ENCODE peak calls at places on chromosomes 6 and 20, in seven cellular contexts. W is breast epithelium, R is neuronal stem cell, M is HepG2, L is A549, K is iPS DF 6.9, A is uterus. N is an unnamed sample.
A peak's percentile ranks its signal among the peaks of the same experiment; 100 is the strongest.

GRCh38 chr6:140670013-140670412 is 1295.6 kb upstream of the CITED2 start:
- DNase-seq in W (no peak), R (no peak), M (no peak), L (no peak), K (no peak), A (no peak), N (no peak)

GRCh38 chr6:15715060-15715459 is 52.2 kb upstream of the DTNBP1 start:
- DNase-seq in W (no peak), R (no peak), M (no peak), L (no peak), K (no peak), A (no peak), N (no peak)

GRCh38 chr6:15817100-15817499 is 154.3 kb upstream of the DTNBP1 start:
- DNase-seq in W (no peak), R (no peak), M (no peak), L (no peak), K (no peak), A (no peak), N (no peak)

GRCh38 chr6:73362358-73362757 is at the start of gene KHDC3L:
- DNase-seq in W (no peak), R (no peak), M (no peak), L (no peak), K (no peak), A (no peak), N (no peak)

GRCh38 chr6:10485406-10485805 is 35.7 kb upstream of the GCNT2 start:
- DNase-seq in W (no peak), R (no peak), M (no peak), L (no peak), K (no peak), A (no peak), N (no peak)

GRCh38 chr6:125120054-125120590 is 33.5 kb upstream of the TPD52L1 start:
- DNase-seq in W (no peak), R (no peak), M (no peak), L (no peak), K (no peak), A (no peak), N (no peak)

GRCh38 chr6:162922816-162923215 is 195.0 kb downstream of the PACRG start:
- DNase-seq in W (no peak), R (no peak), M (no peak), L (no peak), K (no peak), A (no peak), N (no peak)

GRCh38 chr6:165744515-165745228 is 81.6 kb upstream of the PDE10A start:
- DNase-seq in W (no peak), R (no peak), M (no peak), L (no peak), K (no peak), A (no peak), N (no peak)

GRCh38 chr20:38120625-38120988 is 44.5 kb downstream of the TGM2 start:
- DNase-seq in W (no peak), R (no peak), M (no peak), L (no peak), K (no peak), A (no peak), N (no peak)

GRCh38 chr6:149489967-149490366 is 5.2 kb upstream of the ZC3H12D start:
- DNase-seq in W (no peak), R (no peak), M (no peak), L (no peak), K (no peak), A (no peak), N (no peak)

GRCh38 chr6:149493697-149494334 is 9.0 kb upstream of the ZC3H12D start:
- DNase-seq in W (no peak), R (no peak), M (peak; percentile 66), L (no peak), K (no peak), A (no peak), N (no peak)

GRCh38 chr6:149488815-149489214 is 4.0 kb upstream of the ZC3H12D start:
- DNase-seq in W (no peak), R (no peak), M (no peak), L (no peak), K (no peak), A (no peak), N (no peak)

GRCh38 chr6:149497365-149497764 is 12.6 kb upstream of the ZC3H12D start:
- DNase-seq in W (no peak), R (no peak), M (no peak), L (no peak), K (no peak), A (no peak), N (no peak)

GRCh38 chr6:149492798-149493165 is 8.0 kb upstream of the ZC3H12D start:
- DNase-seq in W (no peak), R (no peak), M (no peak), L (no peak), K (no peak), A (no peak), N (no peak)
- H3K4me1 ChIP-seq in W (no peaks in the 10 kb centered on the region), R (no peaks in the 10 kb centered on the region), M (peaks cover 39% of the 10 kb centered on the region), L (peaks cover 14% of the 10 kb centered on the region), K (no peaks in the 10 kb centered on the region), A (no peaks in the 10 kb centered on the region), N (no peaks in the 10 kb centered on the region)

GRCh38 chr20:17858450-17859001 is 110.1 kb downstream of the SNX5 start:
- DNase-seq in W (no peak), R (no peak), M (no peak), L (no peak), K (no peak), A (no peak), N (no peak)
- H3K27ac ChIP-seq in W (no peak overlapping the region), R (no peak overlapping the region), M (peak overlapping the region; percentile 86), L (no peak overlapping the region), K (no peak overlapping the region), A (no peak overlapping the region), N (no peak overlapping the region)

DNA sequence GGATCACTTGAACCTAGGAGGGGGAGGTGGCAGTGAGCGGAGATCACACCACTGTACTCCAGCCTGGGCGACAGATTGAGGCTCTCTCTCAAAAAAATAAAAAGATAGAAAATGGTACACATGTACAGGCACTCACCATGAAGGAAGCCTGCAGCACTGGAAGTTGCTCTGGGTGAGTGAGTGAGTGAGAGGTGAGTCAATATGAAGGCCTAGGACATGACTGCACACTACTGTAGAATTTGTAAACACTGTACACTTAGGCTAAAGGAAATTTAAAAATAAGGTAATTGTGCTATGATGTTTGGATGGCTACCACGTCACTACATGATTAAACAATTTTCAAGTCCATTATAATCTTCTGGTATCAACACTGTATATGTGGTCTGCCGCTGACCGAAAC is 216.2 kb downstream of the FOXC1 start:
- DNase-seq in W (no peak), R (no peak), M (no peak), L (no peak), K (no peak), A (no peak), N (no peak)
- H3K4me1 ChIP-seq in W (no peaks in the 10 kb centered on the region), R (peaks cover 14% of the 10 kb centered on the region), M (peaks cover 12% of the 10 kb centered on the region), L (no peaks in the 10 kb centered on the region), K (no peaks in the 10 kb centered on the region), A (no peaks in the 10 kb centered on the region), N (peaks cover 3% of the 10 kb centered on the region)

DNA sequence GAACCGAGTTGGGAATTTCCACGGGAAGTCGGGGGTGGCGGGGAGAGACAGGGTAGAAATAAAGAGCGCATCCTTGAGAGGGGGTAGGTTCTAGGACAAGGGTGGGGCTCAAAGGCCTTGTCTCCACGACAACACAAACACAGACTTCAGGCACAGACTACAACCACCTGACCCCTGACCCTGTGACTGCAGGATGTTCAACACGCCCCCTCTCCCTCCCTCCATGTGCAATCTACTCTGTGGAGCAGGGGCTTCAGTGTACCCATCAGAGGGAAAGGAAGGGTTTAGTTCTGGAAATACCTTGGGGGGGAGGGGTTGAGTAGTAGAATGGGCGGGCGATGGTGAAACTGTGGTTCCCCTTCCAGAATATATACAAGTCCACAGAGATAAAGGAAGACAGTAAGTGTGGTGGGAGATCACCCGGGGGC is 651 bp upstream of the TAPBP start:
- DNase-seq in W (peak; percentile 73), R (no peak), M (peak; percentile 80), L (peak; percentile 89), K (no peak), A (peak; percentile 75), N (no peak)
- H3K27ac ChIP-seq in W (peak overlapping the region; percentile 98), R (no peak overlapping the region), M (peak overlapping the region; percentile 83), L (peak overlapping the region; percentile 93), K (no peak overlapping the region), A (peak overlapping the region; percentile 96), N (peak overlapping the region; percentile 96)

DNA sequence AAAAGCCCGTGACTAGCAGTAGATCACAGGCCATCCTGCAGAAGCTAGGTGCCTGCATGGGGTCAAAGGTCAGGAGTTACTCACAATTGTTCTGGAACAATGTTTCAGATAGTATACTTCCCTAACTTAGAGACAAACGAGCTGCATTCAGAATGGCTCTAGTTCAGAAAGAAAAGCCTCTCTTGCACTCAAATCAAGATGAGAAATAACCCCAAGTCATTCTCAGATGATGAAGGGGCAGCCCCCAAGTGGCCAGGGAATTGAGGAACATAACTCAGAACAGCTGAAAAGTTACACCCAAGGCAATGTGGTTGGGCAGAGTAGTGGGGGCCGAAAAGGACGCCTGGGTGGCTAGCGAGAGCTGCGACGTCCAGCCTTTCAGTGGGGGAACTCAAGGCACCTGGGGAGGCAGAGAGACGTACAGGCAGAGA is 27.8 kb downstream of the FYN start:
- DNase-seq in W (no peak), R (no peak), M (peak; percentile 47), L (no peak), K (no peak), A (no peak), N (no peak)
- H3K4me1 ChIP-seq in W (no peaks in the 10 kb centered on the region), R (peaks cover 83% of the 10 kb centered on the region), M (peaks cover 43% of the 10 kb centered on the region), L (no peaks in the 10 kb centered on the region), K (peaks cover 9% of the 10 kb centered on the region), A (no peaks in the 10 kb centered on the region), N (peaks cover 9% of the 10 kb centered on the region)

GRCh38 chr6:109455502-109456282 is at the start of gene MICAL1:
- DNase-seq in W (no peak), R (peak; percentile 68), M (peak; percentile 30), L (peak; percentile 33), K (no peak), A (peak; percentile 72), N (no peak)

GRCh38 chr6:109458774-109459531 is 3.4 kb upstream of the MICAL1 start:
- DNase-seq in W (no peak), R (no peak), M (no peak), L (no peak), K (no peak), A (no peak), N (no peak)

GRCh38 chr6:109456710-109457595 is 1.4 kb upstream of the MICAL1 start:
- DNase-seq in W (no peak), R (no peak), M (no peak), L (no peak), K (no peak), A (peak; percentile 75), N (no peak)

GRCh38 chr6:109456283-109456583 is 661 bp upstream of the MICAL1 start:
- DNase-seq in W (no peak), R (no peak), M (no peak), L (no peak), K (no peak), A (no peak), N (no peak)

GRCh38 chr6:109457596-109457996 is 2.0 kb upstream of the MICAL1 start:
- DNase-seq in W (no peak), R (no peak), M (no peak), L (no peak), K (no peak), A (no peak), N (no peak)
- H3K27ac ChIP-seq in W (peak overlapping the region; percentile 20), R (no peak overlapping the region), M (no peak overlapping the region), L (no peak overlapping the region), K (no peak overlapping the region), A (peak overlapping the region; percentile 82), N (peak overlapping the region; percentile 28)

N was measured in thoracic aorta.